ENCODE peak calls at places on chromosomes 1 and 21, in four cellular contexts. T, R, O and K are unnamed samples.

GRCh38 chr1:10085076-10085475 is 52.3 kb downstream of the UBE4B start:
- DNase-seq in T (no peak), R (no peak), O (no peak), K (no peak)

GRCh38 chr21:45388011-45388521 is 16.9 kb upstream of the COL18A1 start:
- DNase-seq in T (no peak), R (no peak), O (no peak), K (no peak)

GRCh38 chr1:113141650-113142473 is 68.9 kb downstream of the LRIG2 start:
- DNase-seq in T (no peak), R (no peak), O (no peak), K (no peak)

GRCh38 chr1:210201671-210202070 is 30.9 kb upstream of the SERTAD4 start:
- DNase-seq in T (no peak), R (no peak), O (no peak), K (no peak)

GRCh38 chr21:42094811-42095210 is 23.7 kb downstream of the UMODL1 start:
- DNase-seq in T (no peak), R (no peak), O (no peak), K (no peak)

GRCh38 chr1:108314815-108315214 is 70.9 kb upstream of the NBPF4 start:
- DNase-seq in T (no peak), R (no peak), O (no peak), K (no peak)

GRCh38 chr21:35989185-35989735 is 71.1 kb downstream of the SETD4 start:
- DNase-seq in T (no peak), R (no peak), O (no peak), K (no peak)

GRCh38 chr1:222263791-222264190 is 284.1 kb downstream of the HHIPL2 start:
- DNase-seq in T (no peak), R (no peak), O (no peak), K (no peak)

GRCh38 chr21:32861871-32862270 is 90.3 kb upstream of the PAXBP1 start:
- DNase-seq in T (no peak), R (no peak), O (no peak), K (no peak)

GRCh38 chr1:184438363-184438762 is 51.5 kb downstream of the C1orf21 start:
- DNase-seq in T (no peak), R (no peak), O (no peak), K (no peak)

GRCh38 chr1:20361805-20362381 is 71.2 kb downstream of the VWA5B1 start:
- DNase-seq in T (peak), R (no peak), O (peak), K (peak)

GRCh38 chr1:208475951-208476824 is 232.0 kb upstream of the PLXNA2 start:
- DNase-seq in T (no peak), R (no peak), O (peak), K (no peak)

GRCh38 chr21:26032263-26032662 is 138.3 kb downstream of the APP start:
- DNase-seq in T (no peak), R (no peak), O (no peak), K (no peak)

GRCh38 chr1:112704908-112705627 is 1.9 kb downstream of the RHOC start:
- DNase-seq in T (no peak), R (no peak), O (peak), K (peak)

GRCh38 chr1:41742219-41742618 is 176.5 kb downstream of the HIVEP3 start:
- DNase-seq in T (no peak), R (no peak), O (no peak), K (no peak)

GRCh38 chr1:156813298-156813697 is 3.4 kb downstream of the SH2D2A start:
- DNase-seq in T (no peak), R (no peak), O (no peak), K (no peak)

GRCh38 chr1:46612937-46613660 is 3.5 kb downstream of the MOB3C start:
- DNase-seq in T (no peak), R (no peak), O (no peak), K (no peak)

GRCh38 chr1:155241069-155241679 is 14.1 kb downstream of the ENTREP3 start:
- DNase-seq in T (peak), R (no peak), O (peak), K (peak)

GRCh38 chr1:154970631-154971340 is at the start of gene SHC1:
- DNase-seq in T (peak), R (no peak), O (peak), K (peak)

GRCh38 chr1:37865348-37866119 is 6.1 kb upstream of the MTF1 start:
- DNase-seq in T (peak), R (peak), O (no peak), K (no peak)

GRCh38 chr1:37752583-37753471 is 12.1 kb downstream of the EPHA10 start:
- DNase-seq in T (peak), R (no peak), O (peak), K (peak)